ENCODE peak calls at places on chromosomes 4 and X, in seven cellular contexts. I is hepatocyte; M is heart right ventricle; F is WTC11; H is ovary; K is mammary epithelial cell; Y is CD4-positive, alpha-beta T cell. R is an unnamed sample.

GRCh38 chr4:86972997-86973396 is 38.2 kb downstream of the AFF1 start:
- DNase-seq in F (peak; percentile 19), Y (no peak), K (peak; percentile 30), M (peak; percentile 14), I (peak; percentile 26), H (peak; percentile 15), R (peak; percentile 50)

GRCh38 chrX:135688137-135688536 is 25.3 kb upstream of the CT45A1 start:
- DNase-seq in M (no peak), Y (no peak), K (no peak), F (peak; percentile 57), H (no peak), I (no peak), R (no peak)

GRCh38 chr4:138259801-138260200 is 17.7 kb upstream of the SLC7A11 start:
- DNase-seq in I (peak; percentile 11), K (peak; percentile 84), M (no peak), Y (no peak), H (no peak), F (no peak), R (no peak)

GRCh38 chr4:37968747-37969146 is 8.5 kb downstream of the PTTG2 start:
- DNase-seq in H (no peak), K (no peak), I (no peak), M (no peak), Y (no peak), F (no peak), R (no peak)

GRCh38 chrX:132480581-132481203 is 8.1 kb downstream of the MBNL3 start:
- DNase-seq in H (peak; percentile 10), F (no peak), M (peak; percentile 10), Y (peak; percentile 15), I (peak; percentile 34), K (peak; percentile 20), R (peak; percentile 22)

GRCh38 chrX:31092476-31092875 is 20.6 kb upstream of the FTHL17 start:
- DNase-seq in I (no peak), M (no peak), K (peak; percentile 20), F (no peak), H (no peak), Y (no peak), R (peak; percentile 25)

GRCh38 chr4:145093638-145094037 is 4.4 kb downstream of the ANAPC10 start:
- DNase-seq in M (no peak), Y (no peak), H (no peak), I (no peak), F (no peak), K (no peak), R (no peak)

GRCh38 chrX:41334866-41335589 is 1.1 kb downstream of the DDX3X start:
- DNase-seq in H (peak; percentile 75), K (peak; percentile 60), M (peak; percentile 64), Y (peak; percentile 25), F (peak; percentile 29), I (peak; percentile 70), R (no peak)

GRCh38 chr4:73692284-73692683 is 48.1 kb upstream of the CXCL8 start:
- DNase-seq in F (no peak), K (peak; percentile 51), Y (no peak), H (no peak), I (no peak), M (no peak), R (no peak)

GRCh38 chr4:155522201-155522600 is 144.4 kb upstream of the GUCY1A1 start:
- DNase-seq in Y (no peak), K (no peak), M (no peak), H (no peak), F (no peak), I (no peak), R (no peak)

GRCh38 chr4:803884-804283 is 22.0 kb downstream of the CPLX1 start:
- DNase-seq in H (no peak), F (no peak), K (no peak), M (no peak), I (no peak), Y (no peak), R (no peak)

GRCh38 chr4:3123201-3123671 is 48.8 kb downstream of the HTT start:
- DNase-seq in K (no peak), M (no peak), F (no peak), Y (no peak), H (no peak), I (peak; percentile 26), R (no peak)

GRCh38 chrX:148540114-148540513 is 39.7 kb downstream of the AFF2 start:
- DNase-seq in H (no peak), F (no peak), K (no peak), Y (no peak), I (no peak), M (no peak), R (no peak)

GRCh38 chrX:43141885-43142284 is 363.9 kb upstream of the PPP1R2C start:
- DNase-seq in M (peak; percentile 2), I (no peak), F (no peak), K (no peak), H (no peak), Y (no peak), R (peak; percentile 84)

GRCh38 chr4:39697740-39698423 is at the start of gene UBE2K:
- DNase-seq in I (peak; percentile 96), K (peak; percentile 88), H (peak; percentile 87), Y (peak; percentile 79), F (peak; percentile 87), M (peak; percentile 86), R (peak; percentile 93)

GRCh38 chr4:139521764-139522373 is 34.1 kb downstream of the SETD7 start:
- DNase-seq in H (no peak), Y (no peak), F (no peak), I (no peak), K (no peak), M (no peak), R (no peak)

GRCh38 chrX:76427560-76428242 is at the start of gene MAGEE1:
- DNase-seq in M (peak; percentile 64), I (peak; percentile 79), Y (peak; percentile 74), F (peak; percentile 75), K (peak; percentile 64), H (peak; percentile 75), R (peak; percentile 72)

GRCh38 chr4:3729885-3730226 is 36.3 kb upstream of the ADRA2C start:
- DNase-seq in M (no peak), F (no peak), H (no peak), I (no peak), Y (no peak), K (no peak), R (no peak)

GRCh38 chr4:17817027-17817426 is 6.2 kb downstream of the NCAPG start:
- DNase-seq in M (no peak), H (no peak), F (no peak), K (peak; percentile 53), I (peak; percentile 74), Y (no peak), R (peak; percentile 56)

GRCh38 chr4:1985287-1985686 is 23.5 kb downstream of the NELFA start:
- DNase-seq in Y (no peak), K (no peak), M (no peak), F (no peak), I (no peak), H (no peak), R (no peak)

GRCh38 chrX:39821011-39821708 is 276.6 kb downstream of the BCOR start:
- DNase-seq in Y (no peak), I (peak; percentile 73), K (no peak), M (no peak), F (peak; percentile 48), H (peak; percentile 50), R (peak; percentile 44)

GRCh38 chr4:5079581-5079980 is 28.3 kb downstream of the STK32B start:
- DNase-seq in I (no peak), M (no peak), Y (no peak), H (no peak), F (no peak), K (no peak), R (no peak)

GRCh38 chr4:95124906-95125504 is 367.2 kb downstream of the BMPR1B start:
- DNase-seq in H (peak; percentile 14), M (peak; percentile 5), Y (no peak), I (peak; percentile 75), F (peak; percentile 28), K (peak; percentile 52), R (peak; percentile 72)

DNA sequence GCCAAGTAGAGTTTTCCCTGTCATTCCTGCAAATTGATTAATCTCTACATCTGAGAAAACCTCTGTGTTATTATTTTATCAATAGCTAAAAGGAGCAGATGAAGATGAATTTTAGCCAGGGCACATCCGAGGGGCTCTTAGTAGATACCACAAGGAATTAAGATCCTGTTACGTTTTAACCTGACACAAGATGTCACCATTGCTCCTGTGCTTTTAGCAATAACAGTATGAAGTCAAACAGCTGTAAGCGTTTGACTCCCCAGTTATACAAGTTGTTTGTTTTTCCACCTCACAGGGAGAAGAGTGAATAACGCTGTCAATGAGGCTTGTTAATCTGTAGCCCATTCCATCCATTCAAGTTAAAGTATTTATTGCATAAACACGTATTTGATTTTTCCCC is 76.0 kb upstream of the AP1S2 start:
- DNase-seq in H (no peak), F (no peak), K (peak; percentile 45), Y (no peak), M (no peak), I (peak; percentile 58), R (peak; percentile 49)
- TF ChIP-seq CTCF in H (no peak), F (no peak), K (peak; percentile 65), Y (no peak), M (peak; percentile 26), I (peak; percentile 58), R (peak; percentile 20)

GRCh38 chr4:83906561-83906960 is 370.7 kb downstream of the GPAT3 start:
- DNase-seq in I (no peak), Y (no peak), K (no peak), M (no peak), F (no peak), H (no peak), R (peak; percentile 52)

GRCh38 chr4:83910693-83911092 is 374.8 kb downstream of the GPAT3 start:
- DNase-seq in F (no peak), K (no peak), Y (no peak), I (no peak), H (no peak), M (no peak), R (no peak)

GRCh38 chr4:83905952-83906351 is 370.0 kb downstream of the GPAT3 start:
- DNase-seq in Y (no peak), H (no peak), F (peak; percentile 48), I (no peak), K (no peak), M (no peak), R (peak; percentile 13)
- TF ChIP-seq CTCF in Y (no peak), H (no peak), F (no peak), I (peak; percentile 26), K (peak; percentile 28), M (no peak), R (no peak)

GRCh38 chrX:155216179-155216939 is at the start of gene VBP1:
- DNase-seq in H (peak; percentile 87), I (peak; percentile 93), F (peak; percentile 82), Y (peak; percentile 73), M (peak; percentile 92), K (peak; percentile 90), R (peak; percentile 97)
- TF ChIP-seq CTCF in H (no peak), I (peak; percentile 37), F (no peak), Y (peak; percentile 49), M (peak; percentile 56), K (peak; percentile 42), R (peak; percentile 46)

DNA sequence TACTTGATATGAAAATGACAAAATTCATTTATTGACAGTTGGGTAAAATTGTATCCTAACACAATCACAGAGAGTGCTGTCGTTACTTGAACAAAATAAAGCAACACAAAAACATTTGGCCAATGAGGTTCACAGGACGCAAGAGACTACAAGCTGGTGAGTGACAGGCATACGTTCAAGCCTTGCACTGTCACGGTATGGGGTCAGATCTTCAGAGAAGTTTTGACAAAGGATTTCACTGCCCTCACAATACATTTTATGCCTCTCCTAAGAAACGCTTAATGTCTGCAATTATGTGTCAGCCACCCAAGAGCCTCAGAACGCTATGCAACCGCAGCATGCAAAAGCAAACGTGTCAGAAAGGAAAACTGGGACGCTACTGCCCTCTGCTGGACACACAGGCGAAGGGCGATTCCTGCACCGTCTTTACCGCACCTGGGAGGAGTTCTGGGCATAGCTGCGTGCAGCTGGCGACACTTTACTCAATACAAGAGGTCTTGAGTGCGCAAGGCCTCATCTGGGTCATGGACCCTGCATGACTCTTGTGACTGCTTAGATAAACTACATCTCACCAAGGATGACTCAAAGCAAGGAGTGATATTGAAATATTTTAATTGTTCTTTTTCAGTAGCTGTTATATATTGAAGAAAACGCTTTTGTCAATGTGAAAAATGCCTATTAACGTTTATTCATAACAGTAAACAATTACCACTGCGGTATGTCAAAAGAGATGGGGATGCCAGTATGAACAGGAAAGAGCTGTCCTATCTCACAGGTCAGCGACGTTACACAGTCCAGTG is 147.7 kb upstream of the FRG1 start:
- DNase-seq in M (peak; percentile 61), Y (peak; percentile 6), H (peak; percentile 80), F (peak; percentile 82), I (peak; percentile 85), K (peak; percentile 52), R (peak; percentile 80)
- TF ChIP-seq CTCF in M (peak; percentile 92), Y (peak; percentile 63), H (peak; percentile 81), F (peak; percentile 83), I (peak; percentile 98), K (peak; percentile 94), R (peak; percentile 82)

R was measured in cardiac muscle cell.